ENCODE peak calls at places on chromosomes 5 and 9, in six cellular contexts. K is activated effector memory CD4-positive, alpha-beta T cell treated with Interleukin-2 at 50 U/mL for 16 hours; J is fibroblast of pulmonary artery; L is fibroblast of mammary gland; U is Daoy; C is testis. S is an unnamed sample.

GRCh38 chr9:7879551-7880245 is 80.1 kb upstream of the DMAC1 start:
- DNase-seq in K (no peak), J (no peak), L (peak; percentile 18), U (no peak), C (no peak), S (peak; percentile 82)

GRCh38 chr5:142872217-142872616 is 102.0 kb downstream of the ARHGAP26 start:
- DNase-seq in K (no peak), J (no peak), L (no peak), U (no peak), C (no peak), S (no peak)

GRCh38 chr5:17852701-17853100 is 218.4 kb downstream of the TAF11L14 start:
- DNase-seq in K (no peak), J (no peak), L (no peak), U (no peak), C (no peak), S (no peak)

GRCh38 chr5:142814122-142814521 is 43.9 kb downstream of the ARHGAP26 start:
- DNase-seq in K (no peak), J (no peak), L (peak; percentile 60), U (no peak), C (no peak), S (no peak)

GRCh38 chr9:82987790-82988189 is 75.2 kb downstream of the RASEF start:
- DNase-seq in K (no peak), J (no peak), L (no peak), U (no peak), C (no peak), S (no peak)

GRCh38 chr5:128472919-128473318 is 65.1 kb downstream of the FBN2 start:
- DNase-seq in K (no peak), J (no peak), L (no peak), U (no peak), C (no peak), S (no peak)

GRCh38 chr9:100852088-100852487 is 176.4 kb upstream of the PLPPR1 start:
- DNase-seq in K (no peak), J (no peak), L (no peak), U (no peak), C (no peak), S (no peak)

GRCh38 chr5:102866315-102866693 is 111.2 kb downstream of the PAM start:
- DNase-seq in K (no peak), J (peak; percentile 42), L (peak; percentile 28), U (no peak), C (no peak), S (no peak)

GRCh38 chr9:35191105-35191504 is 29.3 kb downstream of the UNC13B start:
- DNase-seq in K (no peak), J (no peak), L (no peak), U (no peak), C (no peak), S (no peak)

GRCh38 chr9:36031774-36032565 is 4.7 kb upstream of the RECK start:
- DNase-seq in K (no peak), J (no peak), L (peak; percentile 90), U (no peak), C (no peak), S (no peak)

GRCh38 chr9:19690128-19690527 is 98.7 kb downstream of the SLC24A2 start:
- DNase-seq in K (no peak), J (no peak), L (peak; percentile 70), U (peak; percentile 14), C (no peak), S (no peak)

GRCh38 chr9:35820076-35820475 is 5.2 kb upstream of the HINT2 start:
- DNase-seq in K (no peak), J (peak; percentile 60), L (peak; percentile 79), U (peak; percentile 48), C (no peak), S (no peak)

GRCh38 chr5:7492371-7492770 is 96.4 kb downstream of the ADCY2 start:
- DNase-seq in K (no peak), J (no peak), L (no peak), U (no peak), C (no peak), S (no peak)

GRCh38 chr5:74212336-74212735 is 428.2 kb downstream of the ENC1 start:
- DNase-seq in K (no peak), J (peak; percentile 53), L (peak; percentile 50), U (peak; percentile 53), C (no peak), S (no peak)

GRCh38 chr5:79702606-79703380 is 13.2 kb downstream of the CMYA5 start:
- DNase-seq in K (no peak), J (peak; percentile 60), L (peak; percentile 51), U (no peak), C (no peak), S (no peak)